ENCODE peak calls at places on chromosomes 12 and 14, in eight cellular contexts. W is H54; P is CD8-positive, alpha-beta T cell; Z is GM12865; K is T-helper 1 cell; L is kidney epithelial cell; N is CD4-positive, alpha-beta memory T cell; S is activated T-cell treated with anti-CD3 and anti-CD28 coated beads, Interleukin-2, amount 50 U/mL, for 24 hours. I is an unnamed sample.
A peak's percentile ranks its signal among the peaks of the same experiment; 100 is the strongest.

GRCh38 chr12:71782007-71782406 is 27.3 kb downstream of the RAB21 start:
- DNase-seq in Z (peak; percentile 15), W (no peak), P (no peak), L (no peak), N (no peak), K (no peak), S (no peak), I (no peak)

GRCh38 chr12:2411586-2412304 is 359.0 kb downstream of the CACNA1C start:
- DNase-seq in Z (no peak), L (no peak), N (no peak), K (no peak), W (no peak), P (no peak), S (no peak), I (no peak)

GRCh38 chr12:42921741-42922511 is 332.4 kb upstream of the PRICKLE1 start:
- DNase-seq in Z (no peak), S (no peak), L (peak; percentile 21), N (no peak), W (no peak), P (no peak), K (no peak), I (no peak)

GRCh38 chr12:132955094-132955932 is 793 bp downstream of the ZNF605 start:
- DNase-seq in L (no peak), Z (peak; percentile 54), S (no peak), P (no peak), N (no peak), W (peak; percentile 27), K (no peak), I (peak; percentile 6)

GRCh38 chr12:12046401-12046800 is 24.3 kb upstream of the BCL2L14 start:
- DNase-seq in N (no peak), K (no peak), Z (no peak), W (no peak), S (no peak), P (no peak), L (no peak), I (no peak)

GRCh38 chr12:100214518-100214917 is 13.9 kb downstream of the ACTR6 start:
- DNase-seq in S (no peak), L (no peak), N (no peak), K (no peak), W (no peak), P (no peak), Z (no peak), I (no peak)

GRCh38 chr12:57836442-57837375 is 9.8 kb downstream of the CTDSP2 start:
- DNase-seq in Z (peak; percentile 83), P (peak; percentile 47), N (no peak), W (peak; percentile 79), S (peak; percentile 53), K (no peak), L (no peak), I (no peak)

GRCh38 chr14:103507751-103508150 is 14.9 kb downstream of the CKB start:
- DNase-seq in S (no peak), W (no peak), N (no peak), L (no peak), P (no peak), Z (no peak), K (no peak), I (no peak)

GRCh38 chr14:64209428-64210165 is 84.6 kb downstream of the ESR2 start:
- DNase-seq in W (no peak), P (no peak), S (no peak), L (no peak), Z (peak; percentile 57), N (no peak), K (no peak), I (no peak)

GRCh38 chr12:50665170-50665569 is 98.7 kb upstream of the ATF1 start:
- DNase-seq in W (no peak), P (no peak), N (no peak), K (no peak), S (no peak), Z (no peak), L (no peak), I (no peak)

GRCh38 chr12:93790472-93791152 is 113.4 kb downstream of the CRADD start:
- DNase-seq in K (no peak), Z (no peak), S (no peak), W (no peak), P (no peak), L (peak; percentile 42), N (no peak), I (no peak)

GRCh38 chr14:85991156-85991555 is 461.2 kb downstream of the FLRT2 start:
- DNase-seq in N (no peak), S (no peak), P (no peak), W (no peak), L (no peak), K (no peak), Z (no peak), I (no peak)

GRCh38 chr14:100037351-100037750 is 27.9 kb upstream of the EVL start:
- DNase-seq in Z (no peak), W (no peak), P (no peak), S (no peak), L (no peak), N (no peak), K (no peak), I (no peak)

GRCh38 chr14:96324219-96324618 is 38.9 kb downstream of the ATG2B start:
- DNase-seq in P (no peak), N (no peak), S (no peak), L (no peak), W (no peak), Z (no peak), K (no peak), I (no peak)

I was measured in HuH-7.5.